ENCODE peak calls at places on chromosomes 12 and 14, in eight cellular contexts. S is T-helper 17 cell; P is AG10803; G is heart right ventricle; J is D341Med; N is stimulated activated CD4-positive, alpha-beta T cell treated with anti-CD3 and anti-CD28 coated beads, Interleukin-4, amount 100 ng/mL, for 4 hours; D is lower lobe of right lung; E is fibroblast of mammary gland. K is an unnamed sample.

GRCh38 chr14:22689186-22689585 is 45.0 kb upstream of the OR6J1 start:
- DNase-seq in S (no peak), G (no peak), E (peak), J (no peak), D (no peak), P (peak), N (no peak), K (peak)

GRCh38 chr12:9340422-9341259 is 132.4 kb upstream of the PZP start:
- DNase-seq in J (no peak), G (no peak), P (peak), N (no peak), E (peak), D (no peak), S (no peak), K (no peak)

GRCh38 chr12:127628655-127629054 is 638.3 kb upstream of the TMEM132C start:
- DNase-seq in D (no peak), N (no peak), S (no peak), J (no peak), E (peak), G (no peak), P (peak), K (no peak)

GRCh38 chr12:94771199-94771598 is 120.8 kb upstream of the TMCC3 start:
- DNase-seq in S (no peak), G (no peak), N (no peak), P (no peak), E (no peak), J (no peak), D (no peak), K (no peak)

GRCh38 chr12:66119870-66120241 is 10.7 kb downstream of the LLPH start:
- DNase-seq in N (no peak), G (no peak), S (no peak), J (no peak), E (no peak), D (no peak), P (no peak), K (no peak)

GRCh38 chr12:26058308-26058707 is 66.5 kb downstream of the BHLHE41 start:
- DNase-seq in J (no peak), P (no peak), E (no peak), D (no peak), N (no peak), S (no peak), G (no peak), K (no peak)

GRCh38 chr14:60649815-60650381 is 621 bp upstream of the SIX1 start:
- DNase-seq in D (no peak), P (no peak), E (peak), N (no peak), S (no peak), J (no peak), G (no peak), K (no peak)

GRCh38 chr12:23049180-23049579 is 424.2 kb downstream of the ETNK1 start:
- DNase-seq in N (no peak), E (peak), D (no peak), S (no peak), G (no peak), J (no peak), P (no peak), K (no peak)

K was measured in kidney epithelial cell.